ENCODE peak calls at places on chromosomes 2 and 18, in seven cellular contexts. W, S, C, N, J, E and U are unnamed samples.

GRCh38 chr2:226758886-226759660 is 40.5 kb downstream of the IRS1 start:
- DNase-seq in W (no peak), S (no peak), C (peak; percentile 31), N (no peak), J (no peak), E (peak; percentile 44), U (no peak)

GRCh38 chr18:27685807-27686412 is 491.0 kb downstream of the CDH2 start:
- DNase-seq in W (peak; percentile 14), S (no peak), C (peak; percentile 9), N (no peak), J (peak; percentile 13), E (peak; percentile 69), U (no peak)

GRCh38 chr2:181334158-181334826 is 122.9 kb upstream of the ITGA4 start:
- DNase-seq in W (no peak), S (no peak), C (no peak), N (no peak), J (no peak), E (no peak), U (no peak)

GRCh38 chr2:64617631-64618151 is 36.0 kb downstream of the SERTAD2 start:
- DNase-seq in W (no peak), S (no peak), C (no peak), N (no peak), J (no peak), E (no peak), U (no peak)

GRCh38 chr2:240896871-240897692 is 1.1 kb upstream of the MAB21L4 start:
- DNase-seq in W (no peak), S (no peak), C (peak; percentile 49), N (no peak), J (peak; percentile 79), E (peak; percentile 9), U (no peak)

GRCh38 chr2:237171396-237171795 is 85.7 kb downstream of the COPS8 start:
- DNase-seq in W (peak; percentile 90), S (no peak), C (peak; percentile 62), N (no peak), J (no peak), E (peak; percentile 85), U (no peak)

GRCh38 chr2:25098558-25099486 is 56.9 kb downstream of the EFR3B start:
- DNase-seq in W (no peak), S (no peak), C (peak; percentile 27), N (no peak), J (no peak), E (no peak), U (no peak)

GRCh38 chr2:214853906-214854305 is 44.4 kb upstream of the BARD1 start:
- DNase-seq in W (no peak), S (no peak), C (no peak), N (no peak), J (no peak), E (no peak), U (no peak)

GRCh38 chr2:149063177-149063576 is 24.7 kb downstream of the LYPD6B start:
- DNase-seq in W (no peak), S (no peak), C (no peak), N (no peak), J (no peak), E (no peak), U (no peak)

GRCh38 chr18:9835112-9835755 is 50.5 kb upstream of the TXNDC2 start:
- DNase-seq in W (no peak), S (no peak), C (peak; percentile 51), N (no peak), J (no peak), E (no peak), U (no peak)

GRCh38 chr2:18598848-18599484 is 9.6 kb upstream of the NT5C1B start:
- DNase-seq in W (no peak), S (no peak), C (no peak), N (no peak), J (no peak), E (no peak), U (no peak)

GRCh38 chr2:232622563-232622962 is 10.8 kb upstream of the EFHD1 start:
- DNase-seq in W (no peak), S (no peak), C (no peak), N (no peak), J (no peak), E (no peak), U (no peak)

GRCh38 chr2:162766092-162766491 is 72.5 kb downstream of the KCNH7 start:
- DNase-seq in W (no peak), S (no peak), C (no peak), N (no peak), J (no peak), E (no peak), U (no peak)

GRCh38 chr2:17555150-17555549 is 14.7 kb downstream of the VSNL1 start:
- DNase-seq in W (no peak), S (no peak), C (no peak), N (no peak), J (no peak), E (no peak), U (no peak)

GRCh38 chr2:81894451-81894990 is 1590.0 kb upstream of the LRRTM1 start:
- DNase-seq in W (no peak), S (no peak), C (peak; percentile 5), N (no peak), J (no peak), E (peak; percentile 66), U (no peak)